ENCODE peak calls at places on chromosome 1, in ten cellular contexts. P, O, I, N, X, H, S, B, C and Z are unnamed samples.

GRCh38 chr1:163820748-163821147 is 499.0 kb downstream of the NUF2 start:
- DNase-seq in N (no peak), S (no peak), P (no peak), X (no peak), I (no peak), O (no peak), H (no peak), C (peak), B (no peak), Z (no peak)

GRCh38 chr1:109739738-109740614 is 862 bp downstream of the GSTM3 start:
- DNase-seq in H (peak), O (peak), C (peak), N (peak), S (peak), B (peak), X (peak), I (no peak), P (peak), Z (peak)

GRCh38 chr1:195939844-195940243 is 668.4 kb downstream of the KCNT2 start:
- DNase-seq in P (no peak), S (no peak), C (no peak), N (no peak), X (no peak), O (no peak), I (no peak), B (no peak), H (no peak), Z (no peak)

GRCh38 chr1:3283849-3284248 is 170.6 kb upstream of the ARHGEF16 start:
- DNase-seq in O (no peak), C (no peak), X (peak), B (peak), H (no peak), S (peak), I (no peak), P (peak), N (no peak), Z (peak)

GRCh38 chr1:229884765-229885164 is 182.3 kb upstream of the GALNT2 start:
- DNase-seq in X (no peak), P (no peak), O (no peak), B (no peak), C (no peak), S (no peak), I (no peak), N (no peak), H (no peak), Z (peak)

GRCh38 chr1:225578247-225578646 is 74.7 kb downstream of the ENAH start:
- DNase-seq in B (no peak), I (no peak), X (no peak), C (no peak), S (no peak), N (no peak), H (no peak), O (no peak), P (no peak), Z (no peak)

GRCh38 chr1:203650012-203650836 is 23.6 kb downstream of the ATP2B4 start:
- DNase-seq in H (peak), N (peak), I (no peak), C (peak), O (peak), P (no peak), S (peak), X (no peak), B (peak), Z (peak)

GRCh38 chr1:237220243-237220642 is 178.3 kb downstream of the RYR2 start:
- DNase-seq in C (no peak), X (no peak), I (no peak), S (no peak), O (no peak), N (no peak), B (no peak), H (no peak), P (no peak), Z (no peak)

GRCh38 chr1:27102707-27103468 is 52.0 kb downstream of the SLC9A1 start:
- DNase-seq in X (peak), N (peak), B (peak), O (peak), P (peak), S (peak), C (peak), I (no peak), H (peak), Z (peak)

GRCh38 chr1:224343679-224344078 is 13.0 kb upstream of the CNIH4 start:
- DNase-seq in S (no peak), P (no peak), C (no peak), B (no peak), I (no peak), O (no peak), X (no peak), N (no peak), H (no peak), Z (no peak)

GRCh38 chr1:41330588-41331545 is 30.4 kb upstream of the FOXO6 start:
- DNase-seq in B (peak), C (no peak), N (no peak), H (no peak), O (no peak), P (no peak), X (no peak), I (no peak), S (peak), Z (no peak)

GRCh38 chr1:211036701-211037494 is 97.0 kb downstream of the KCNH1 start:
- DNase-seq in O (no peak), P (no peak), N (peak), X (peak), H (no peak), S (peak), C (no peak), I (no peak), B (no peak), Z (no peak)

GRCh38 chr1:110258734-110259133 is 48.6 kb downstream of the KCNC4 start:
- DNase-seq in H (no peak), P (no peak), B (no peak), N (peak), X (no peak), C (no peak), S (no peak), O (no peak), I (no peak), Z (no peak)

GRCh38 chr1:21337931-21338567 is 47.8 kb upstream of the ECE1 start:
- DNase-seq in I (no peak), O (peak), H (peak), C (peak), B (no peak), N (peak), X (no peak), P (peak), S (peak), Z (peak)

GRCh38 chr1:51301844-51302162 is 28.6 kb downstream of the TTC39A start:
- DNase-seq in X (no peak), B (no peak), C (no peak), S (no peak), H (no peak), I (no peak), P (no peak), O (no peak), N (no peak), Z (no peak)

GRCh38 chr1:150696590-150696989 is 364 bp downstream of the GOLPH3L start:
- DNase-seq in S (peak), X (no peak), I (no peak), H (no peak), N (no peak), P (no peak), C (no peak), O (no peak), B (no peak), Z (no peak)

GRCh38 chr1:224505454-224506093 is 71.0 kb upstream of the WDR26 start:
- DNase-seq in C (no peak), X (no peak), H (no peak), P (no peak), N (no peak), O (no peak), S (no peak), B (no peak), I (no peak), Z (no peak)

GRCh38 chr1:119367332-119368124 is 1.1 kb upstream of the HAO2 start:
- DNase-seq in C (peak), I (no peak), N (peak), B (peak), O (no peak), H (no peak), X (peak), P (no peak), S (peak), Z (no peak)

DNA sequence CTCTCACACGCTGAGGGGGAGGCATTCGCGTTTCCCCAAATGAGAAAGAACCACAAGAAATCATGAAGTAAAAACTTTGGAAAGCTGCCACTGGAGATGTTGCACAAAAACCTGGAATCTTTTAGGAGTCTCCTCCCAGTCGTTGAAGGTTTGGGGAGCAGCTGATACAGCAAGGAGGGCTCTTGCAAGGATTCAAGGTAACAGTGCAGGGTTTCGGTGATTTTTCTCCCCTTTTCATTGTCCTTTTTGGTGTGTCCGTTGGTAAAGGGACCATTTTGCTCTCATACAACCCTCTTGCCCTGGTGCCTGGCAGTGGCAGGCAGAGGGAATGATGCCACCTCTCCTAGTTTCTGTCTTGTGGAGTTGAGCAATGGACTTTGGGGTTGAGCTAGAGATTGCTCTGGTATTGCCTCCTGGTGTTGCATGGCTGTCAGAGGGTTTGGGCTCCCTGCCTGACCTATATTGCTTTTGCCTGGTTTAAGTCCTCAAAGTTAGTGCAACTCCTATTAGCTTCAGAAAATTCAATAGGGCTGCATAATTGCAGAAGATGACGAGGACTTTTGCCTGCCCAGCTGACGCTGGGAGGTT is 872 bp downstream of the BRINP2 start:
- DNase-seq in H (no peak), S (no peak), B (no peak), C (no peak), I (no peak), P (no peak), N (no peak), X (no peak), O (no peak), Z (no peak)
- H3K4me3 ChIP-seq in H (peak), S (no peak), B (no peak), C (no peak), I (no peak), P (peak), N (no peak), X (peak), O (no peak), Z (no peak)

GRCh38 chr1:173545688-173546087 is 57.2 kb downstream of the SLC9C2 start:
- DNase-seq in H (no peak), P (no peak), C (no peak), N (no peak), B (no peak), O (no peak), X (no peak), S (peak), I (no peak), Z (no peak)
- TF ChIP-seq CTCF in H (no peak), P (no peak), C (no peak), N (no peak), B (no peak), O (no peak), X (no peak), S (no peak), I (no peak), Z (no peak)

GRCh38 chr1:25858906-25859789 is at the start of gene AUNIP:
- DNase-seq in S (peak), N (peak), X (peak), O (peak), H (peak), P (peak), C (peak), B (peak), I (peak), Z (peak)
- TF ChIP-seq POLR2A in S (peak), N (peak), X (peak), O (peak), H (no peak), P (peak), C (peak), B (peak), I (peak), Z (peak)

GRCh38 chr1:66535149-66535548 is 1.2 kb downstream of the SGIP1 start:
- DNase-seq in O (no peak), I (no peak), B (no peak), P (no peak), H (no peak), C (no peak), X (no peak), N (no peak), S (no peak), Z (no peak)
- H3K4me3 ChIP-seq in O (no peak), I (no peak), B (no peak), P (no peak), H (no peak), C (peak), X (no peak), N (peak), S (no peak), Z (no peak)

GRCh38 chr1:193213998-193214397 is 27.6 kb upstream of the B3GALT2 start:
- DNase-seq in I (no peak), C (no peak), X (no peak), H (no peak), O (no peak), S (no peak), B (no peak), N (no peak), P (no peak), Z (no peak)

GRCh38 chr1:193212637-193213036 is 26.2 kb upstream of the B3GALT2 start:
- DNase-seq in B (no peak), I (no peak), X (no peak), H (no peak), S (no peak), N (no peak), C (no peak), O (no peak), P (no peak), Z (no peak)

GRCh38 chr1:193210991-193211390 is 24.6 kb upstream of the B3GALT2 start:
- DNase-seq in C (no peak), P (no peak), X (no peak), I (no peak), B (no peak), N (no peak), O (no peak), H (no peak), S (no peak), Z (no peak)

GRCh38 chr1:193216920-193217319 is 30.5 kb upstream of the B3GALT2 start:
- DNase-seq in P (no peak), B (no peak), H (no peak), O (no peak), C (no peak), N (no peak), I (peak), S (no peak), X (no peak), Z (no peak)

DNA sequence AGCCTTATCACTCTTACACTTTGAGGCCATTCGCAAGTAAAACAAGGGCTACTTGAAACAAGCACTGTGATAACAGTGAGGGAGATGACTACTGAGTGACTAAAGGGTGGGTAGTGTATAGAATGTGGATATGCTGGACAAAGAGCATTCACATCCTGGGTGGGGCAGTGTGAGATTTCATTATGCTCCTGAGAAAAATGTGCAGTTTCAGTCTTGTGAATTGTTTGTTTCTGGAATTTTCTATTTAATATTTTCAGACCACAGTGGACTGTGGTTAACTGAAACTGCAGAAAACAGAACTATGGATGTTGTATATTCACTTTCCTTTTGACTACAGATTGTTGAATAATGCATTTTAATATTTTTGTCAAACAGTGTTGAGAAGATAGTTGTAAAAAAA is 25.1 kb upstream of the B3GALT2 start:
- DNase-seq in P (no peak), N (peak), C (peak), S (no peak), X (peak), H (no peak), O (no peak), I (peak), B (no peak), Z (no peak)
- TF ChIP-seq CTCF in P (no peak), N (no peak), C (no peak), S (no peak), X (no peak), H (no peak), O (no peak), I (no peak), B (no peak), Z (no peak)

GRCh38 chr1:169892819-169893644 is 664 bp downstream of the SCYL3 start:
- DNase-seq in O (peak), I (no peak), S (peak), X (peak), P (peak), C (peak), B (no peak), H (no peak), N (peak), Z (peak)

GRCh38 chr1:169889871-169890270 is 3.8 kb downstream of the SCYL3 start:
- DNase-seq in P (no peak), H (no peak), I (no peak), B (no peak), O (no peak), C (no peak), N (no peak), S (no peak), X (no peak), Z (no peak)

GRCh38 chr1:169892176-169892818 is 1.4 kb downstream of the SCYL3 start:
- DNase-seq in I (no peak), H (no peak), X (no peak), P (no peak), S (no peak), C (no peak), B (no peak), N (no peak), O (no peak), Z (peak)

GRCh38 chr1:169891539-169891885 is 2.2 kb downstream of the SCYL3 start:
- DNase-seq in N (no peak), P (no peak), X (no peak), S (no peak), H (no peak), B (no peak), I (no peak), O (no peak), C (no peak), Z (peak)

GRCh38 chr1:169890761-169891538 is 2.7 kb downstream of the SCYL3 start:
- DNase-seq in S (peak), O (no peak), N (no peak), B (no peak), C (peak), H (no peak), I (peak), P (no peak), X (no peak), Z (peak)
- TF ChIP-seq POLR2A in S (no peak), O (no peak), N (no peak), B (no peak), C (no peak), H (no peak), I (no peak), P (no peak), X (no peak), Z (no peak)